ENCODE peak calls at places on chromosomes 2 and 18, in four cellular contexts. R is HepG2, D is K562, Y is GM12878. U is an unnamed sample.

GRCh38 chr2:222813177-222813843 is 47.5 kb upstream of the ACSL3 start:
- DNase-seq in D (no peak), R (no peak), Y (peak), U (no peak)

GRCh38 chr2:145203931-145204330 is 684.0 kb upstream of the ZEB2 start:
- DNase-seq in D (no peak), R (no peak), Y (no peak), U (peak)

GRCh38 chr18:49023938-49024341 is 73.2 kb upstream of the SMAD7 start:
- DNase-seq in D (no peak), R (no peak), Y (no peak), U (no peak)

GRCh38 chr2:71788186-71788525 is 334.8 kb downstream of the DYSF start:
- DNase-seq in R (no peak), D (no peak), Y (no peak), U (no peak)

GRCh38 chr2:178891265-178891958 is 84.2 kb upstream of the TTN start:
- DNase-seq in Y (peak), D (peak), R (peak), U (peak)

GRCh38 chr18:58263733-58264469 is 219.9 kb downstream of the NEDD4L start:
- DNase-seq in D (no peak), R (no peak), Y (no peak), U (no peak)

GRCh38 chr18:42619771-42620170 is 495.7 kb downstream of the RIT2 start:
- DNase-seq in Y (no peak), D (no peak), R (no peak), U (no peak)

GRCh38 chr2:218290316-218291261 is 1.7 kb downstream of the TMBIM1 start:
- DNase-seq in R (no peak), D (no peak), Y (peak), U (no peak)

GRCh38 chr2:950627-950992 is at the start of gene SNTG2:
- DNase-seq in D (peak), Y (no peak), R (no peak), U (peak)

GRCh38 chr2:204272089-204272488 is 273.2 kb upstream of the PARD3B start:
- DNase-seq in R (no peak), Y (no peak), D (no peak), U (no peak)

GRCh38 chr2:136143603-136144451 is 25.9 kb upstream of the CXCR4 start:
- DNase-seq in D (no peak), Y (no peak), R (no peak), U (no peak)

GRCh38 chr2:128371248-128371630 is 52.6 kb upstream of the HS6ST1 start:
- DNase-seq in R (no peak), D (no peak), Y (no peak), U (no peak)

GRCh38 chr18:79092869-79093268 is 23.7 kb downstream of the ATP9B start:
- DNase-seq in R (no peak), Y (no peak), D (no peak), U (no peak)

GRCh38 chr2:86193901-86194567 is 1.2 kb downstream of the IMMT start:
- DNase-seq in Y (no peak), R (peak), D (no peak), U (no peak)

GRCh38 chr18:13566941-13567762 is 159.2 kb downstream of the FAM210A start:
- DNase-seq in Y (peak), D (no peak), R (no peak), U (no peak)

GRCh38 chr2:42569116-42569711 is 782 bp downstream of the MTA3 start:
- DNase-seq in R (peak), Y (no peak), D (peak), U (no peak)

GRCh38 chr18:13447621-13448020 is 229.1 kb downstream of the LDLRAD4 start:
- DNase-seq in R (no peak), D (no peak), Y (no peak), U (no peak)

GRCh38 chr18:76528477-76529432 is 33.7 kb upstream of the ZNF516 start:
- DNase-seq in D (no peak), R (peak), Y (peak), U (no peak)

GRCh38 chr2:234014462-234014861 is 36.0 kb upstream of the SPP2 start:
- DNase-seq in R (no peak), D (no peak), Y (no peak), U (no peak)

GRCh38 chr2:101677657-101678056 is 19.9 kb upstream of the MAP4K4 start:
- DNase-seq in D (no peak), Y (no peak), R (no peak), U (no peak)

GRCh38 chr2:219335373-219335786 is 2.8 kb upstream of the RESP18 start:
- DNase-seq in R (no peak), D (no peak), Y (no peak), U (peak)

GRCh38 chr18:9707381-9708056 is 582 bp upstream of the RAB31 start:
- DNase-seq in Y (no peak), D (no peak), R (no peak), U (no peak)

GRCh38 chr2:238240761-238241711 is 1.2 kb upstream of the HES6 start:
- DNase-seq in R (no peak), D (peak), Y (no peak), U (peak)

GRCh38 chr2:237629188-237629534 is 1.8 kb downstream of the LRRFIP1 start:
- DNase-seq in D (no peak), Y (no peak), R (no peak), U (no peak)

DNA sequence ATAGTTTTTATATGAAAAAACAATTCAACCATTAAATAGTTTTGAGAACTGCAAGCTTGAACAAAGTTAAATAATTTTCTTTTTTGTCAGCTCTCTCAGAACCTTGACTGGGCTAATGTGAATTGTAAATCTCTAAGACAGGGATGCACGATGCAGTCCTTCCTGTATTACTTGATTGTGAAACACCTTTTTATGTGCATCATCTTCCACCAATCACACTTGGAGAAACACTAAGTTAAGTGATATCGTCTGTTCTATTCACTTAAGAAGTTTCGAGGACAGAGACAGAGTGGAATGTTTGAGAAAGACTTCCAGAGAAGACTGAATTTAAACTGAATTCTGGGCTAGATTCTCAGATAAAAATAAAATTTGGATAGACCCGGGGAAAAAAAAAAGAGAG is 238.2 kb downstream of the MREG start:
- DNase-seq in Y (no peak), D (no peak), R (no peak), U (no peak)
- TF ChIP-seq CREM in Y (no peak), D (no peak), R (no peak), U (no peak)

GRCh38 chr18:21191596-21192307 is 50.3 kb upstream of the GREB1L start:
- DNase-seq in D (peak), R (peak), Y (no peak), U (peak)
- TF ChIP-seq MAX in D (no peak), R (no peak), Y (no peak), U (no peak)

GRCh38 chr2:169734172-169734847 is 678 bp downstream of the KLHL23 start:
- DNase-seq in D (peak), R (no peak), Y (no peak), U (peak)
- TF ChIP-seq CREM in D (no peak), R (no peak), Y (no peak), U (no peak)

GRCh38 chr2:19916385-19916784 is 14.6 kb upstream of the TTC32 start:
- DNase-seq in R (no peak), D (no peak), Y (no peak), U (peak)

GRCh38 chr2:19911799-19912509 is 10.2 kb upstream of the TTC32 start:
- DNase-seq in Y (no peak), D (no peak), R (no peak), U (no peak)

GRCh38 chr2:19914266-19914975 is 12.6 kb upstream of the TTC32 start:
- DNase-seq in Y (no peak), R (no peak), D (no peak), U (no peak)
- TF ChIP-seq MAX in Y (no peak), R (no peak), D (no peak), U (no peak)

DNA sequence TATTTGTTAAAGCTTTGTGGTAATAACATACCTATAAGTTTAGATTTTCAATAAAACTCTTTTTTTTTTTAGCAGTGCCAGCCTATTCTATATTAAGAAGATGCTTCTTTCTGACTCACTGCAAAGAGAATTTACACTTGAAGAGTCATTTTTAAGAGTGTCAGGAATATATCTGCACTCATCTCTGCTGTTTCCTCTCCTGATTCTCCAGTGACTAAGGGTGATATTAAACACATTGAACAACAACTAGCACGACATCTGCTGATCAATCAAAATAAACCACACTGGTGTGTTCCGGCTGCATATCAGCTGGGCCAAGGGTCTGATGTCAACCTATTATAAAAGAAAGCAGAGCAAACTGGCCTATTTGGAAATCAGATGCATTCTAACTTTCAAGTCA is 15.0 kb downstream of the RAB27B start:
- DNase-seq in Y (no peak), R (no peak), D (no peak), U (no peak)
- TF ChIP-seq CREM in Y (no peak), R (no peak), D (no peak), U (no peak)

DNA sequence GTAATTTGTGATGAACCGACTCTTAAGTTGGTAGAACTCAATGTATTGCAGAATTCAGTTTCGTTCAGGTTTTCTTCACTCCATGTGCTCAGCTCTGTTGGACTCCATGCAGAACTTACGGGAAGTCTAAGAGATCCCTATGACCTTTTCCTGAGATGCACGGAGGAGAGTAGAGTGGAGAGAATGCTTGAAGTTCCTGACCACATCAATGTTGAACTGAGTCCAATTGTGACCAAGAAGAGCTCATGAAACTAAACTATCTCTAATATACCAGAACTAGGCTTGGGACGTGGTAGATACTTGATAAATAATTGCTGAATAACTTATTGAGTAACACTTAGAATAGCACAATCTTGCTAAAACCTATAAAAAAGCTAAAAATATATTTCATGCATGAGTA is 47.2 kb downstream of the TMEM178A start:
- DNase-seq in R (no peak), Y (no peak), D (no peak), U (no peak)
- TF ChIP-seq MAX in R (no peak), Y (no peak), D (no peak), U (no peak)

GRCh38 chr2:192067631-192068030 is 127.1 kb downstream of the TMEFF2 start:
- DNase-seq in Y (no peak), R (no peak), D (no peak), U (no peak)
- TF ChIP-seq CREM in Y (no peak), R (no peak), D (no peak), U (no peak)

GRCh38 chr18:64053246-64053645 is 83.4 kb downstream of the SERPINB8 start:
- DNase-seq in R (no peak), D (no peak), Y (no peak), U (no peak)

GRCh38 chr18:64052772-64053171 is 82.9 kb downstream of the SERPINB8 start:
- DNase-seq in Y (no peak), R (no peak), D (no peak), U (no peak)

GRCh38 chr18:64055019-64055418 is 85.1 kb downstream of the SERPINB8 start:
- DNase-seq in D (no peak), R (no peak), Y (no peak), U (no peak)
- TF ChIP-seq MAX in D (no peak), R (no peak), Y (no peak), U (no peak)

U was measured in WTC11.